ENCODE peak calls at places on chromosome X, in four cellular contexts. L, S, G and E are unnamed samples.

GRCh38 chrX:154534526-154535322 is 11.9 kb downstream of the G6PD start:
- DNase-seq in L (peak; percentile 45), G (peak; percentile 96), S (peak; percentile 93), E (peak; percentile 85)

GRCh38 chrX:150697641-150698040 is 4.4 kb downstream of the MTMR1 start:
- DNase-seq in L (no peak), G (no peak), S (no peak), E (no peak)

GRCh38 chrX:71828086-71828485 is 64.9 kb downstream of the CXorf49B start:
- DNase-seq in G (no peak), L (no peak), S (no peak), E (no peak)

GRCh38 chrX:115941388-115941787 is 229.2 kb upstream of the AGTR2 start:
- DNase-seq in L (no peak), S (no peak), G (no peak), E (no peak)

GRCh38 chrX:129634541-129634940 is 20.2 kb downstream of the APLN start:
- DNase-seq in S (no peak), G (no peak), L (no peak), E (no peak)

GRCh38 chrX:150704030-150704613 is 10.9 kb downstream of the MTMR1 start:
- DNase-seq in L (peak; percentile 46), S (no peak), G (no peak), E (no peak)

GRCh38 chrX:46485897-46486296 is 59.3 kb downstream of the ZNF674 start:
- DNase-seq in G (no peak), L (no peak), S (no peak), E (no peak)

GRCh38 chrX:107204063-107204605 is 2.1 kb downstream of the NUP62CL start:
- DNase-seq in L (no peak), G (no peak), S (no peak), E (no peak)

GRCh38 chrX:9355739-9356138 is 109.1 kb upstream of the TBL1X start:
- DNase-seq in S (no peak), G (no peak), L (no peak), E (no peak)

GRCh38 chrX:72305286-72306084 is at the start of gene CITED1:
- DNase-seq in L (no peak), S (no peak), G (no peak), E (peak; percentile 76)

GRCh38 chrX:25124391-25124790 is 108.6 kb upstream of the ARX start:
- DNase-seq in L (no peak), S (no peak), G (no peak), E (no peak)

GRCh38 chrX:69060631-69061408 is 104.4 kb downstream of the PJA1 start:
- DNase-seq in L (no peak), G (no peak), S (no peak), E (peak; percentile 40)

GRCh38 chrX:115017455-115017854 is at the start of gene IL13RA2:
- DNase-seq in L (no peak), S (no peak), G (no peak), E (no peak)

GRCh38 chrX:148448686-148449085 is 51.7 kb upstream of the AFF2 start:
- DNase-seq in G (no peak), L (no peak), S (no peak), E (no peak)

GRCh38 chrX:131477498-131477897 is 66.4 kb upstream of the OR13H1 start:
- DNase-seq in S (no peak), L (no peak), G (no peak), E (no peak)

GRCh38 chrX:110089656-110090404 is 86.9 kb downstream of the TMEM164 start:
- DNase-seq in G (no peak), L (no peak), S (no peak), E (no peak)

GRCh38 chrX:20693071-20693470 is 426.4 kb upstream of the RPS6KA3 start:
- DNase-seq in G (no peak), S (no peak), L (no peak), E (no peak)

GRCh38 chrX:139784788-139785187 is 76.8 kb upstream of the MCF2 start:
- DNase-seq in S (no peak), G (no peak), L (no peak), E (no peak)

GRCh38 chrX:40107291-40108083 is 9.7 kb upstream of the BCOR start:
- DNase-seq in G (peak; percentile 78), L (no peak), S (peak; percentile 84), E (peak; percentile 52)

GRCh38 chrX:153684447-153685178 is 3.1 kb upstream of the SLC6A8 start:
- DNase-seq in S (no peak), L (no peak), G (no peak), E (no peak)

GRCh38 chrX:80808854-80809493 is 703 bp downstream of the BRWD3 start:
- DNase-seq in L (no peak), G (peak; percentile 23), S (peak; percentile 38), E (peak; percentile 20)

GRCh38 chrX:68079961-68080360 is 353.3 kb downstream of the OPHN1 start:
- DNase-seq in S (no peak), G (no peak), L (no peak), E (no peak)

GRCh38 chrX:43349363-43349762 is 306.7 kb upstream of the MAOA start:
- DNase-seq in L (no peak), G (no peak), S (no peak), E (peak; percentile 22)

GRCh38 chrX:128975716-128976115 is 547.6 kb downstream of the SMARCA1 start:
- DNase-seq in S (no peak), L (no peak), G (peak; percentile 29), E (peak; percentile 54)

GRCh38 chrX:10325606-10326005 is 168.8 kb downstream of the CLCN4 start:
- DNase-seq in L (peak; percentile 7), S (no peak), G (no peak), E (no peak)

GRCh38 chrX:54891573-54891972 is 29.1 kb upstream of the TRO start:
- DNase-seq in L (peak; percentile 2), S (no peak), G (no peak), E (peak; percentile 52)

GRCh38 chrX:37287741-37288424 is 61.3 kb upstream of the PRRG1 start:
- DNase-seq in S (no peak), G (no peak), L (no peak), E (no peak)

GRCh38 chrX:70444326-70445196 is at the start of gene DLG3:
- DNase-seq in S (no peak), G (no peak), L (no peak), E (peak; percentile 38)

GRCh38 chrX:13898084-13898483 is 81.2 kb upstream of the GPM6B start:
- DNase-seq in G (no peak), S (no peak), L (no peak), E (peak; percentile 48)

DNA sequence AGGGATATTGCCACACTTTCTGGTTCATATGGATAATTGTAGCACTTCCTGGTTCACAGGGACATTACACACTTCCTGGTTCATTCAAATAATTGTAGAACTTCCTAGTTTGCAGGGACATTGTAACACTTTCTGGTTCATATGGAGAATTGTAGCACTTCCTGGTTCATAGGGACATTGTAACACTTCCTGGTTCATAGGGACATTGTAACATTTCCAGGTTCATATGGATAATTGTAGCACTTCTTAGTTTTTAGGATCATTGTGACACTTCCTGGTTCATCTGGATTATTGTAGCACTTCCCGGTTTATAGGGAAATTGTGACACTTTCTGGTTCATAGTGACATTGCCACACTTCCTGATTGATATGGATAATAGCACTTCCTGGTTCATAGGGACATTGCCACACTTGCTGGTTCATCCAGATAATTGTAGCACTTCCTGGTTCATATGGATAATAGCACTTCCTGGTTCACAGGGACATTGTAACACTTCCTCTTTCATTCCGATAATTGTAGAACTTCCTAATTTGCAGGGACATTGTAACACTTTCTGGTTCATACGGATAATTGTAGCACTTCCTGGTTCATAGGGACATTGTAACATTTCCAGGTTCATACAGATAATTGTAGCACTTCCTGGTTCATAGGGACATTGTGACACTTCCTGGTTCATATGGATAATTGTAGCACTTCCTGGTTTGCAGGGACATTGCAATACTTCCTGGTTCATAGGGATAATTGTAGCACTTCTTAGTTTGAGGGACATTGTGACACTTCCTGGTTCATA is 59.2 kb upstream of the CD99 start:
- DNase-seq in L (no peak), S (no peak), G (no peak), E (no peak)
- H3K4me3 ChIP-seq in L (no peak overlapping the region), S (no peak overlapping the region), G (no peak overlapping the region), E (no peak overlapping the region)

GRCh38 chrX:30918480-30918879 is 29.4 kb upstream of the TAB3 start:
- DNase-seq in S (no peak), G (no peak), L (no peak), E (no peak)

GRCh38 chrX:30920271-30920670 is 31.2 kb upstream of the TAB3 start:
- DNase-seq in G (no peak), L (no peak), S (no peak), E (no peak)
- TF ChIP-seq CTCF in G (no peak), L (no peak), S (no peak), E (no peak)

GRCh38 chrX:123807825-123808416 is 51.9 kb upstream of the XIAP start:
- DNase-seq in L (peak; percentile 51), G (no peak), S (no peak), E (no peak)
- H3K4me3 ChIP-seq in L (no peak overlapping the region), G (no peak overlapping the region), S (no peak overlapping the region), E (no peak overlapping the region)

GRCh38 chrX:7552758-7553157 is 290.2 kb upstream of the VCX start:
- DNase-seq in S (no peak), G (no peak), L (no peak), E (no peak)
- TF ChIP-seq CTCF in S (no peak), G (no peak), L (no peak), E (no peak)

GRCh38 chrX:112941209-112941788 is 100.7 kb upstream of the AMOT start:
- DNase-seq in L (no peak), G (no peak), S (no peak), E (no peak)
- H3K4me3 ChIP-seq in L (no peak overlapping the region), G (no peak overlapping the region), S (no peak overlapping the region), E (no peak overlapping the region)

GRCh38 chrX:79530310-79531108 is 163.4 kb upstream of the ITM2A start:
- DNase-seq in S (no peak), G (no peak), L (no peak), E (no peak)

GRCh38 chrX:79524642-79525041 is 157.5 kb upstream of the ITM2A start:
- DNase-seq in G (no peak), L (no peak), S (no peak), E (no peak)
- TF ChIP-seq CTCF in G (no peak), L (peak; percentile 39), S (no peak), E (no peak)

GRCh38 chrX:48574270-48575266 is at the start of gene RBM3:
- DNase-seq in S (peak; percentile 95), G (peak; percentile 92), L (peak; percentile 69), E (peak; percentile 93)

GRCh38 chrX:48575642-48576041 is 1.4 kb downstream of the RBM3 start:
- DNase-seq in G (no peak), L (no peak), S (no peak), E (no peak)

GRCh38 chrX:48573690-48574269 is 504 bp upstream of the RBM3 start:
- DNase-seq in G (peak; percentile 59), S (peak; percentile 66), L (no peak), E (peak; percentile 24)

GRCh38 chrX:48578661-48579128 is 4.4 kb downstream of the RBM3 start:
- DNase-seq in G (no peak), S (no peak), L (no peak), E (no peak)

DNA sequence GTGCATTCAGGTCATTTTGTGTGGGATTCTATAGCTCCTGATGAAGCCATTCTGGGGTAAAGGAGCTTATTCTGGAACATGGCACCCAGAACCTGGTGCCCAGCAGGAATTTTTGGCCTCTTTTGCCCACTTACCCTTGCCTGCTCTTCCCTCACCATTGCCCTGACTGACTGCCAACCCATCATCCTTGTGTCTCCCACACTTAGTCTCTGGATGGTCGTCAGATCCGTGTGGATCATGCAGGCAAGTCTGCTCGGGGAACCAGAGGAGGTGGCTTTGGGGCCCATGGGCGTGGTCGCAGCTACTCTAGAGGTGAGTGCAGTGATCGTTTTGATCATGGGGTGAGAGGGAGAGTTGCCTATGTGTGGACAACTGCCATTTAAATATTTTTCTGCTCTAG is 1.8 kb downstream of the RBM3 start:
- DNase-seq in S (no peak), G (no peak), L (no peak), E (no peak)
- H3K4me3 ChIP-seq in S (no peak overlapping the region), G (no peak overlapping the region), L (peak overlapping the region; percentile 76), E (no peak overlapping the region)